ENCODE peak calls at places on chromosomes 5 and 9, in eight cellular contexts. R is left ventricle myocardium inferior; A is gastrocnemius medialis; I is right lobe of liver; G is upper lobe of right lung; S is AG04450; T is CD8-positive, alpha-beta memory T cell; N is stomach. D is an unnamed sample.

GRCh38 chr9:89383721-89384300 is 65.5 kb downstream of the SECISBP2 start:
- DNase-seq in T (no peak), N (no peak), S (no peak), I (no peak), G (no peak), A (no peak), R (no peak), D (no peak)

GRCh38 chr9:137825324-137825991 is 52.1 kb upstream of the CACNA1B start:
- DNase-seq in R (no peak), G (no peak), N (no peak), I (no peak), T (no peak), S (no peak), A (no peak), D (no peak)

GRCh38 chr9:33921967-33922895 is 105.3 kb downstream of the UBE2R2 start:
- DNase-seq in N (no peak), T (peak; percentile 4), S (no peak), G (no peak), A (no peak), R (no peak), I (no peak), D (no peak)

GRCh38 chr9:115952667-115953316 is 200.8 kb upstream of the PAPPA start:
- DNase-seq in R (no peak), S (peak; percentile 39), A (no peak), T (no peak), I (no peak), G (no peak), N (no peak), D (no peak)

GRCh38 chr9:73919712-73920111 is 577.4 kb upstream of the RORB start:
- DNase-seq in A (no peak), S (no peak), R (no peak), G (no peak), I (no peak), N (no peak), T (no peak), D (no peak)

GRCh38 chr5:157469687-157470086 is 9.7 kb downstream of the NIPAL4 start:
- DNase-seq in I (no peak), N (no peak), T (no peak), R (no peak), G (no peak), S (no peak), A (no peak), D (no peak)

GRCh38 chr5:91384671-91385430 is 1.7 kb upstream of the ARRDC3 start:
- DNase-seq in A (peak; percentile 10), I (no peak), G (no peak), R (no peak), S (peak; percentile 67), T (peak; percentile 79), N (peak; percentile 40), D (peak; percentile 4)

GRCh38 chr9:93237535-93237934 is 53.6 kb downstream of the WNK2 start:
- DNase-seq in T (no peak), A (no peak), R (no peak), S (no peak), G (no peak), N (no peak), I (no peak), D (no peak)

GRCh38 chr5:60494635-60495034 is 205.3 kb downstream of the DEPDC1B start:
- DNase-seq in S (no peak), G (no peak), A (no peak), R (no peak), T (no peak), I (no peak), N (no peak), D (no peak)

GRCh38 chr9:122124528-122124927 is 31.4 kb upstream of the TTLL11 start:
- DNase-seq in I (no peak), T (no peak), A (no peak), S (no peak), R (no peak), N (no peak), G (no peak), D (no peak)

GRCh38 chr5:145743396-145744061 is 91.6 kb downstream of the PRELID2 start:
- DNase-seq in R (no peak), T (no peak), A (no peak), G (no peak), S (no peak), I (no peak), N (no peak), D (no peak)

GRCh38 chr5:145739824-145740223 is 95.3 kb downstream of the PRELID2 start:
- DNase-seq in N (no peak), A (no peak), I (no peak), G (no peak), R (no peak), T (no peak), S (no peak), D (no peak)

GRCh38 chr5:145737578-145737977 is 97.6 kb downstream of the PRELID2 start:
- DNase-seq in A (no peak), I (no peak), T (no peak), G (no peak), S (no peak), N (no peak), R (no peak), D (no peak)

DNA sequence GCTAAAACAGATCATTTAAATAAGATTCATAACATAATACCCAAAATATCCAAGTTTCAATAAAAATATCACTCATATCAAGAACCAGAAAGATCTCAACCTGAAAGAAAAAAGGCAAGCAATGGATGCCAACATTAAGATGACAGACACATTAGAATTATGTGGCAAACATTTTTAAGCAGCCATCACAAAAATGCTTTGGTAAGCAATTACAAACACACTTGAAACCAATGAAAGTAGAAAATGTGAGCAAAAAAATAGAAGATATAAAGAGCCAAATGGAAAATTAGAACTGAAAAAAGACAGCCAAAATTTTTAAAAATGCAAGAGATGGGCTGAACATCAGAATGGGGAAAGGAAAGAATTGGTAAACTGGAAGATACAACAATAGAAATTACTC is 96.9 kb downstream of the PRELID2 start:
- DNase-seq in N (no peak), R (no peak), T (no peak), A (no peak), I (no peak), S (no peak), G (no peak), D (no peak)
- H3K27ac ChIP-seq in N (no peak overlapping the region), R (no peak overlapping the region), T (no peak overlapping the region), A (no peak overlapping the region), I (no peak overlapping the region), S (no peak overlapping the region), G (no peak overlapping the region), D (no peak overlapping the region)

GRCh38 chr5:149940077-149940574 is 4.5 kb downstream of the PDE6A start:
- DNase-seq in S (no peak), A (no peak), G (no peak), N (no peak), I (no peak), T (no peak), R (no peak), D (no peak)

GRCh38 chr5:149940941-149941644 is 3.5 kb downstream of the PDE6A start:
- DNase-seq in N (no peak), T (no peak), I (no peak), S (no peak), A (no peak), R (no peak), G (no peak), D (no peak)

GRCh38 chr5:149939572-149939971 is 5.0 kb downstream of the PDE6A start:
- DNase-seq in G (no peak), T (no peak), I (no peak), R (no peak), A (no peak), N (no peak), S (no peak), D (no peak)

GRCh38 chr5:149942199-149942598 is 2.4 kb downstream of the PDE6A start:
- DNase-seq in G (no peak), S (no peak), N (no peak), R (no peak), A (no peak), I (no peak), T (no peak), D (no peak)

DNA sequence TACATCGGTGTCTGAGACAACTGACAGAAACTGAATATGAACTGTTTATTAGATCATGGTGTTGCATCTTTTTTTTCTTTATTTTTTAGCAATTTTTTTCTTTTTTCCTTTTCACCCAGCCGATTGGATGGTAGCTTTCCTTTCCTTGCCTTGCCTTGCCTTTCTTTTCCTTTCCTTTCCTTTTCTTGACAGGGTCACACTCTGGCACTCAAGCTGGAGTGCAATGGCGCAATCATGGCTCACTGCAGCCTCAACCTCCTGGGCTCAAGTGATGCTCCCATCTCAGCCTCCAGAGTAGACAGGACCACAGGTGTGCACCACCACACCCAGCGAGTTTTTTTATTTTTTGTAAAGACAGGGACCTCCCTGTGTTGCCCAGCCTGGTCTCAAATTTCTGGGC is 2.8 kb downstream of the PDE6A start:
- DNase-seq in I (no peak), T (no peak), S (no peak), A (no peak), N (no peak), G (no peak), R (no peak), D (no peak)
- H3K27ac ChIP-seq in I (no peak overlapping the region), T (no peak overlapping the region), S (no peak overlapping the region), A (no peak overlapping the region), N (no peak overlapping the region), G (no peak overlapping the region), R (no peak overlapping the region), D (no peak overlapping the region)

DNA sequence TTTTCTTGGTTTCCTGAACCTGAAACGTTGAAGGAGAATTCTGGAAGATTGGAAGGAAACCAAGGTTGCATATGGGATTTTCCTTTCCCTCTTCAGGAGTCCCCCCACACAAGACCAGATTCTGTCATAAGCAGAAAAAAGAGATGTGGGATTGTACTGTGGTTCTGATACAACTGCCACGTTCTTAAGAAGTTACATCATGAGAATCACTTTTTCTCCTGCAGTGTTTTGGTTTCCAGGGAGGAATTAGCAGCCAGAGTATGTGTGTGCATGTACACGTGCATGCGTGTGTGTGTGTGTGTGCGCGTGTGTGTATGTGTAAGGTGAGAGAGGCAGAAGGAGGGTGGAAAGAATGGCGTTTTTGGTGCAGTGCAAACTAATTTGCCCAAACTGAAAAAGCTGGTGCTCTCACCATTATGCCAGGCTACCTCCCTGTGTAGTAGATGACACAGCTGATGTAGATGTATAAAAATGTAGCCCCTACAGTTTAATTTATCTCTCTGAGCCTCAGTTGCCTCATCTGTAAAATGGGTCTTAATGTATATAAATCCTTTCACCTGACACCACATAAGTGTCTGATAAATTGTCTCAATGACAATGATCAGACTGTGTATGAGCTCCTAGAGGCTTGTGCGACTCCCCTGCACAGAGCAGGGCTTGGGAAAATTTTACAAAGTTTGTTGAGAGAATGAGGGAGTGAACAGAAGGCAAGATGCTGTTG is 38.7 kb downstream of the RALGPS1 start:
- DNase-seq in R (no peak), T (no peak), G (no peak), A (no peak), N (no peak), I (no peak), S (peak; percentile 78), D (no peak)
- H3K27ac ChIP-seq in R (peak overlapping the region; percentile 27), T (no peak overlapping the region), G (no peak overlapping the region), A (no peak overlapping the region), N (no peak overlapping the region), I (no peak overlapping the region), S (peak overlapping the region; percentile 86), D (no peak overlapping the region)

DNA sequence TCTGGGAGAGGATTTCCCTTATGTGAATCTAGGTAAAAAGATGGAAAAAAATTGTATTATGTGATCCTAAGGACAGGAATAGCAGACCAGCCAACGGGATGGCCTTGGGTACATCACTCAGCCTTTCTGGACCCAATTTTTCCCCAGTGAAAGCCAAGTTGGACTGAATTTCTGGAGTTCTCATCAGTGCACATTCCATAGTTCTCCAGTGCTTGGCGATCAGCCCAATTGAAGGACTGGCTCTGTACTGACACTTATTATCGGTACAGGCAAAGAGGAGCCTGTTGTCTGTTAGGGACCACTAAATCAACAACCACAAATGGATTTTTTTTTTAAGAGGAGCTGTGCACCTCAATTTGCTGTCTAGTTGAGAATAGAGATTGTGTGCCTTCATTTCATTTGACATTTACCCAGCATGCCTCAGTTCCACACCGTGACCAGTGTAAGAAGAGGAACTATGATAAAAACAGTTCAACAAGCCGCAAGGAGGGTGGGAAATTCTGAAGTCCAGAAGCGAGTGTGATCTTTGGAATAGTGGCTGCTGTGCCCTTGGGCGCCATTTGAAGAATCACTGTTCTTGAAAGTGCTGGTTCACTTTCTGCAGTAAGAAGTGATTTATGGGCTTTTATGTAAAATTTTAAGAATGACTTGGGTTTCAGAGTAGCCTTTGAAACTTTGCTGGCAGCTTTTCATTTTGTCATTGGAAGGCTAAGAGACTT is 8.0 kb downstream of the ARL10 start:
- DNase-seq in I (no peak), A (no peak), S (no peak), T (no peak), G (no peak), R (peak; percentile 38), N (no peak), D (no peak)
- H3K27ac ChIP-seq in I (no peak overlapping the region), A (peak overlapping the region; percentile 96), S (no peak overlapping the region), T (no peak overlapping the region), G (no peak overlapping the region), R (peak overlapping the region; percentile 72), N (no peak overlapping the region), D (no peak overlapping the region)